ENCODE peak calls at places on chromosome 12, in four cellular contexts. Z, A, T and J are unnamed samples. For H3K4me1, the result is how much of the 10 kb centered on the place peaks cover.

GRCh38 chr12:14284189-14284722 is 81.2 kb upstream of the ATF7IP start:
- DNase-seq in Z (peak), A (no peak), T (no peak), J (no peak)

GRCh38 chr12:50603817-50604639 is 99.2 kb downstream of the DIP2B start:
- DNase-seq in A (no peak), Z (no peak), T (no peak), J (no peak)

GRCh38 chr12:109753959-109754358 is 40.3 kb downstream of the FAM222A start:
- DNase-seq in A (no peak), T (no peak), Z (no peak), J (no peak)

GRCh38 chr12:111570090-111570961 is 28.8 kb downstream of the ATXN2 start:
- DNase-seq in A (no peak), Z (no peak), T (no peak), J (no peak)

GRCh38 chr12:90331262-90331661 is 622.6 kb upstream of the ATP2B1 start:
- DNase-seq in A (no peak), T (no peak), Z (no peak), J (no peak)

GRCh38 chr12:85155791-85156190 is 119.6 kb downstream of the LRRIQ1 start:
- DNase-seq in T (peak), A (no peak), Z (no peak), J (peak)

GRCh38 chr12:124921200-124922008 is 7.0 kb upstream of the UBC start:
- DNase-seq in T (peak), A (no peak), Z (peak), J (no peak)

GRCh38 chr12:21945002-21945401 is 3.8 kb upstream of the ABCC9 start:
- DNase-seq in Z (no peak), A (no peak), T (no peak), J (no peak)

GRCh38 chr12:85779768-85780167 is 56.4 kb downstream of the RASSF9 start:
- DNase-seq in Z (no peak), T (no peak), A (no peak), J (no peak)

GRCh38 chr12:115963030-115963480 is 314.4 kb downstream of the MED13L start:
- DNase-seq in A (no peak), Z (no peak), T (no peak), J (no peak)

GRCh38 chr12:50786498-50787231 is 22.8 kb downstream of the ATF1 start:
- DNase-seq in T (peak), A (no peak), Z (no peak), J (peak)

GRCh38 chr12:124979568-124979967 is 9.4 kb downstream of the DHX37 start:
- DNase-seq in A (no peak), Z (no peak), T (no peak), J (no peak)

GRCh38 chr12:115988629-115989563 is 288.6 kb downstream of the MED13L start:
- DNase-seq in Z (no peak), T (no peak), A (no peak), J (no peak)

GRCh38 chr12:58920102-58920955 is at the start of gene LRIG3:
- DNase-seq in A (no peak), T (peak), Z (no peak), J (peak)

GRCh38 chr12:131388164-131388795 is 322.6 kb upstream of the SFSWAP start:
- DNase-seq in T (no peak), Z (no peak), A (no peak), J (no peak)

GRCh38 chr12:95215925-95216324 is 1.3 kb downstream of the FGD6 start:
- DNase-seq in Z (no peak), A (no peak), T (peak), J (no peak)

GRCh38 chr12:29241821-29242591 is 92.9 kb downstream of the FAR2 start:
- DNase-seq in Z (peak), T (peak), A (no peak), J (no peak)

DNA sequence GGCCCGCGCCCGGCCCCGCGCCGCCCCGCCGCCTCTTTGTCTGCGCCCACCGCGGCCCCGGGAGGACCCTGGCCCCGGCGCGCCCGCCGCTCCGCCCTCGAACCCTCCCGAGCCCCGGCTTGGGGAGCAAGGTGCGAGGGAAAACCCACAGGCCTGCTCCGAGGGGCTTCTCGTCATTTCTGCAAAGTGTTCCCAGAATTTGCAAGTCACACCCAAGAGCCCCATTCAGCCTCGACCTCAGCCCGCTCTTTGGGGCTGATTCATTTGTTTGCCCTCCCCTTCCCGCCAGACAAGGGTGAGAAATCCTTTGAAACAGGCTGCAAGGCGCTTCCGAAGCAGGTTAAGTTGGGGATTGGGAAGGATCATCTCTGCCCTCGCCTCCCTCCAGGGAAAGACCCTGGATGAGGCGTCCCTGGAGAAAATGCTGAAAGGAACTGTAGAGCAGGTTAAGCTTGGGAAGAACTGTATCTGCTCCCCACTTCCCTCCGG is 344 bp upstream of the CLIP1 start:
- DNase-seq in T (peak), Z (no peak), A (no peak), J (no peak)
- H3K4me3 ChIP-seq in T (peak), Z (peak), A (peak), J (peak)

GRCh38 chr12:53752192-53752601 is 418 bp upstream of the CISTR start:
- DNase-seq in A (no peak), Z (no peak), T (no peak), J (no peak)
- H3K4me1 ChIP-seq in A (under half), Z (half or more), T (under half), J (under half)

GRCh38 chr12:401235-402126 is at the start of gene CCDC77:
- DNase-seq in T (peak), A (peak), Z (peak), J (peak)

GRCh38 chr12:400828-401227 is 616 bp upstream of the CCDC77 start:
- DNase-seq in T (no peak), Z (no peak), A (no peak), J (no peak)

DNA sequence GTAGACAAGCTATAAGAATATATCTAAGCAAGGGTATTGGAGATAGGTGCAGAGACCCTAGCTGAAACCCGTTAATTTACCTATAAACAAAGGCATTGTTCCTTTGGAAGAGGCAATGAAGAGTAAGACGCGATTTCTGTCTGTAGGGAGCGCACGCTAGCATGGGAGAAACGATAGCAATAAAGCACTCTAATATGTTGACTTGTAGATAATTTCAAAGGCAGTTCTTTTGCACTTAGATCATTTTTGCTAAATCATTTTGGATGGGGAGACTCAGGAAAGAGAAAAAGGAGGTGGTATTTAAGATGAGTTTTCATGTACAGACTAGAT is 648 bp downstream of the CCDC77 start:
- DNase-seq in Z (no peak), T (peak), A (no peak), J (peak)
- TF ChIP-seq SUZ12 in Z (no peak), T (no peak), A (no peak), J (no peak)

DNA sequence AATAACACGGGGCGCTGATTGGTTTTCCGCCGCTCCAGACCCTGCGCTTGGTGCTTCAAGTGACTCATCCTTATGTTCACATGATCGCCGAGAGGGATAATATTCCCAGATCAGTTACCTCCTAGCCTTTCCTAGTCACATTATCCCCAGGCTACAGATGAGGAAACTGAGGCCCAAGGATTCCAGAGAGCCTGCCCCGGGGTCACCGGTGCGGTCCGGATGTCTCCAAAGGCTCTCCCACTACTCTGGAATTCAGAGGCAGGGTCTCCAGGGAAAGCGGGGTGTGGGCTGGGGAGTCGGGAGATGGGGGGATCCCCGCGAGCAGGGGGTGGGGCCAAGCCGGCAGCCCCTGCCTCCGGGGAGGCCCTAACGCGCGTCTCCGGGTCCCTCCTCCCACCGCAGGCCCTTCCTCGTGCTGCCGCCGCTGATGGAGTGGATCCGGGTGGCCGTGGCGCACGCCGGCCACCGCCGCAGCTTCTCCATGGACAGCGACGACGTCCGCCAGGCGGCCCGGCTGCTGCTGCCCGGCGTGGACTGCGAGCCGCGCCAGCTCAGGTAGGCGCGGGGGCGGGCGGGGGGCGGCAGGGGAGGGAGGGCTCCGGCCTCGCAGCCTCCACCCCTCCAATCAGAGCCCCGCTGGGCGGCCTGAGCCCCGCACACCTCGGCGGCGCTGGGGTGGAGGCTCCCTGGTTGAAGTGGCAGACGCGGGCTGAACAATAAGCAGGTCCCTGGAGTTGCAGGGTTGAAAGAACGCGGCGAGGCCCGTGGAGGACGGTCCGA is 104.7 kb upstream of the PWP1 start:
- DNase-seq in Z (no peak), A (no peak), T (no peak), J (no peak)
- H3K4me3 ChIP-seq in Z (no peak), A (peak), T (no peak), J (no peak)

DNA sequence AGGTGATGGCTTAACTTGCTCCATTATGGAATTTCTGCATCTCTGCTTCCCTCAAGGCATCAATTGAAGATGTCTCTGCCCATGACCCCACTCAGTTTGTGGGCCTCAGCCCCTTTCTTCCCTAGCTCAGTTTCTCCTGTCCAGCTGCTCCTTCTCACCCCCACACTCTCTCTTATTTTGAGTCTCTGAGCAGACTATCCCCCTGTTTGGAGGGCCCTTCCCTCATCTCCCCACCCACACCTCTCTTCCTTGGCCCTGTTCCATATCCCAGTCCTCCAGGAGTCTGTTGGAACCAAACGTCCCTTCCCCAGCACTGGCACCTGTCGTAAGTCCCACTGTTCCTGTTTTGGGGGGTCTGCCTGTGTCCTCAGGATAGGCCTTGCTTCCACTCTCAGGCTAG is 8.3 kb upstream of the KRT1 start:
- DNase-seq in Z (no peak), T (no peak), A (no peak), J (no peak)
- H3K4me1 ChIP-seq in Z (under half), T (under half), A (under half), J (under half)

GRCh38 chr12:52496590-52497071 is 3.6 kb upstream of the KRT6A start:
- DNase-seq in T (no peak), A (no peak), Z (no peak), J (peak)
- TF ChIP-seq SUZ12 in T (no peak), A (no peak), Z (no peak), J (no peak)

GRCh38 chr12:38983117-38983571 is 77.8 kb upstream of the CPNE8 start:
- DNase-seq in T (peak), A (no peak), Z (no peak), J (no peak)
- H3K4me3 ChIP-seq in T (peak), A (no peak), Z (no peak), J (no peak)

DNA sequence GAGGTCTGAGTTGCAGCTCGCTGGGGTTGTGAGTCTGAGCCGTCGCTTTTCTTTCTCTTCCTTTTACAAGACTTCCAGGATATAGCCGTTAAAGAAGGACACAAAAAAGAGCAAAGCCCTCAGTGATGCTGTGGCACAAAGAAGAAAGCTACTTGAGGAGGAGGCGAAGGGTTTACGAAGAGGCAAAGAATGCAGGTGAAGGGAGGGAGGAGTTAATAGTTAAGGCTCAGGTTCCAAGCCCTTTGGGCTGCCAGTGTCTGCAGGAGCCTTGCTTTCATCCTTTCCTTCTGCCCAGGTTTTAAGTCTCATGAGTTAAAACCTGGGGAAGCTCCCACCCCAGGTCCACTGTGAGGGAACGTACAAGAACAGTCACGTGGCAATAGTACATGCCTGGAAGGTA is 94.3 kb downstream of the ETV6 start:
- DNase-seq in T (no peak), A (no peak), Z (no peak), J (peak)
- H3K4me1 ChIP-seq in T (under half), A (under half), Z (half or more), J (under half)

GRCh38 chr12:11880424-11880823 is 190.3 kb upstream of the BCL2L14 start:
- DNase-seq in A (no peak), T (no peak), Z (no peak), J (no peak)
- TF ChIP-seq SUZ12 in A (no peak), T (no peak), Z (no peak), J (no peak)